ENCODE peak calls at places on chromosomes 1 and 21, in six cellular contexts. N is astrocyte of the spinal cord; C is tibial nerve; Y is Caco-2; T is CD8-positive, alpha-beta memory T cell; L is brain microvascular endothelial cell. W is an unnamed sample.

GRCh38 chr1:174692313-174692712 is 244.5 kb downstream of the GPR52 start:
- DNase-seq in N (peak; percentile 10), C (no peak), Y (no peak), T (no peak), L (peak; percentile 57), W (no peak)

GRCh38 chr1:18401921-18402320 is 78.8 kb upstream of the KLHDC7A start:
- DNase-seq in N (no peak), C (no peak), Y (no peak), T (no peak), L (no peak), W (no peak)

GRCh38 chr1:232291258-232291657 is 338.7 kb downstream of the SIPA1L2 start:
- DNase-seq in N (no peak), C (no peak), Y (no peak), T (no peak), L (no peak), W (no peak)

GRCh38 chr1:192022839-192023238 is 135.4 kb upstream of the RGS18 start:
- DNase-seq in N (no peak), C (no peak), Y (no peak), T (no peak), L (no peak), W (no peak)

GRCh38 chr1:18239671-18240070 is 132.1 kb downstream of the IGSF21 start:
- DNase-seq in N (no peak), C (no peak), Y (no peak), T (no peak), L (no peak), W (no peak)

GRCh38 chr1:21553116-21553926 is 44.1 kb downstream of the ALPL start:
- DNase-seq in N (peak; percentile 71), C (no peak), Y (no peak), T (no peak), L (peak; percentile 53), W (no peak)

GRCh38 chr1:45012639-45013278 is 705 bp downstream of the UROD start:
- DNase-seq in N (peak; percentile 59), C (peak; percentile 80), Y (peak; percentile 20), T (peak; percentile 18), L (peak; percentile 34), W (peak; percentile 90)

GRCh38 chr1:10338047-10338446 is 60.8 kb upstream of the PGD start:
- DNase-seq in N (peak; percentile 40), C (peak; percentile 49), Y (peak; percentile 55), T (peak; percentile 4), L (peak; percentile 22), W (no peak)

GRCh38 chr21:37224861-37225260 is 42.3 kb downstream of the VPS26C start:
- DNase-seq in N (no peak), C (no peak), Y (no peak), T (no peak), L (no peak), W (no peak)

GRCh38 chr1:17588048-17588781 is 48.7 kb downstream of the ARHGEF10L start:
- DNase-seq in N (peak; percentile 72), C (no peak), Y (peak; percentile 92), T (no peak), L (no peak), W (peak; percentile 91)

GRCh38 chr1:16006552-16007485 is 2.8 kb downstream of the SRARP start:
- DNase-seq in N (peak; percentile 10), C (no peak), Y (no peak), T (no peak), L (no peak), W (peak; percentile 62)

GRCh38 chr1:3545363-3546047 is 65.8 kb downstream of the MEGF6 start:
- DNase-seq in N (no peak), C (no peak), Y (no peak), T (no peak), L (no peak), W (peak; percentile 90)

GRCh38 chr1:35451125-35451528 is 106.1 kb downstream of the KIAA0319L start:
- DNase-seq in N (peak; percentile 76), C (peak; percentile 96), Y (peak; percentile 69), T (peak; percentile 65), L (peak; percentile 86), W (peak; percentile 86)

GRCh38 chr1:69523032-69523431 is 44.7 kb upstream of the LRRC7 start:
- DNase-seq in N (peak; percentile 89), C (no peak), Y (no peak), T (no peak), L (peak; percentile 87), W (no peak)

GRCh38 chr1:78101514-78101913 is 55.7 kb downstream of the GIPC2 start:
- DNase-seq in N (peak; percentile 97), C (peak; percentile 10), Y (no peak), T (no peak), L (peak; percentile 94), W (no peak)

GRCh38 chr1:89826594-89826993 is 5.8 kb downstream of the LRRC8D start:
- DNase-seq in N (no peak), C (no peak), Y (no peak), T (no peak), L (no peak), W (no peak)

GRCh38 chr1:32743380-32744062 is 41.0 kb upstream of the SYNC start:
- DNase-seq in N (no peak), C (no peak), Y (no peak), T (no peak), L (no peak), W (peak; percentile 78)

GRCh38 chr1:215710340-215710971 is 143.4 kb downstream of the KCTD3 start:
- DNase-seq in N (peak; percentile 41), C (no peak), Y (peak; percentile 46), T (no peak), L (peak; percentile 29), W (no peak)

GRCh38 chr1:10873189-10873588 is 76.7 kb upstream of the CASZ1 start:
- DNase-seq in N (no peak), C (no peak), Y (no peak), T (no peak), L (no peak), W (no peak)

GRCh38 chr1:211621471-211622198 is 42.7 kb upstream of the SLC30A1 start:
- DNase-seq in N (no peak), C (no peak), Y (no peak), T (no peak), L (no peak), W (no peak)

GRCh38 chr1:161069201-161069685 is 448 bp downstream of the ARHGAP30 start:
- DNase-seq in N (no peak), C (no peak), Y (no peak), T (no peak), L (no peak), W (no peak)

GRCh38 chr1:54745864-54746263 is 18.5 kb downstream of the PARS2 start:
- DNase-seq in N (no peak), C (no peak), Y (no peak), T (no peak), L (no peak), W (no peak)

GRCh38 chr1:173052681-173053196 is 2.0 kb upstream of the TNFSF18 start:
- DNase-seq in N (no peak), C (no peak), Y (no peak), T (no peak), L (no peak), W (no peak)

GRCh38 chr21:35226960-35227741 is 178.0 kb upstream of the RUNX1 start:
- DNase-seq in N (no peak), C (no peak), Y (no peak), T (peak; percentile 76), L (no peak), W (no peak)

GRCh38 chr1:39368045-39368444 is 123.4 kb upstream of the BMP8A start:
- DNase-seq in N (no peak), C (no peak), Y (no peak), T (no peak), L (no peak), W (no peak)

GRCh38 chr1:170664828-170665617 is 1.1 kb downstream of the PRRX1 start:
- DNase-seq in N (peak; percentile 65), C (no peak), Y (no peak), T (no peak), L (peak; percentile 52), W (peak; percentile 74)
- H3K4me3 ChIP-seq in N (peak overlapping the region; percentile 89), C (peak overlapping the region; percentile 39), Y (no peak overlapping the region), T (no peak overlapping the region), L (peak overlapping the region; percentile 92), W (peak overlapping the region; percentile 48)

GRCh38 chr1:230976825-230977747 is 1.6 kb downstream of the TTC13 start:
- DNase-seq in N (no peak), C (no peak), Y (no peak), T (peak; percentile 74), L (no peak), W (no peak)
- H3K4me3 ChIP-seq in N (no peak overlapping the region), C (peak overlapping the region; percentile 86), Y (peak overlapping the region; percentile 96), T (peak overlapping the region; percentile 67), L (no peak overlapping the region), W (peak overlapping the region; percentile 98)

DNA sequence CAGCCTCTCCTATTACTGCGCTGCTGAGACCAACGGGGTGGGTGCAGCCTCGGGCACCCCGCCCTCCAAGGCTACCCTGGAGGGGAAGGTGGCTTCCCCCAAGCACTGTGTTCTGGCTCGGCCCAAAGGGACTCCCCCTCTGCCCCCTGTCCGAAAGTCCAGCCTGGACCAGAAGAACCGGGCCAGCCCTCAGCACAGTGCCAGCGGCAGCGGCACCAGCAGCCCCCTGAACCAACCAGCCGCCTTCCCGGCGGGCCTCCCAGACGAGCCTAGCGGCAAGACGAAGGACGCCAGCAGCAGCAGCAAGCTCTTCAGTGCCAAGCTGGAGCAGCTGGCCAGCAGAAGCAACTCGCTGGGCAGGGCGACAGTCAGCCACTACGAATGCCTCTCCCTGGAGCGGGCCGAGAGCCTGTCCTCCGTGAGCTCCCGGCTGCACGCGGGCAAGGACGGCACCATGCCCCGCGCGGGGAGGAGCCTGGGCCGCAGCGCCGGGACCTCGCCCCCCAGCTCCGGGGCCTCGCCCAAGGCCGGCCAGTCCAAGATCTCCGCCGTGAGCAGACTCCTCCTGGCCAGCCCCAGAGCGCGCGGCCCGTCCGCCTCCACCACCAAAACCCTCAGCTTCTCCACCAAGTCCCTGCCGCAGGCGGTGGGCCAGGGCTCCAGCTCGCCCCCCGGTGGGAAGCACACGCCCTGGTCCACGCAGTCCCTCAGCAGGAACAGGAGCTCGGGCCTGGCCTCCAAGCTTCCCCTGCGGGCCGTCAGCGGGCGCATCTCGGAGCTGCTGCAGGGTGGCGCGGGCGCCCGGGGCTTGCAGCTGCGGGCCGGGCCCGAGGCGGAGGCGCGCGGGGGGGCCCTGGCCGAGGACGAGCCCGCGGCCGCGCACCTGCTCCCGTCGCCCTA is 533.1 kb downstream of the KIF26B start:
- DNase-seq in N (peak; percentile 29), C (no peak), Y (peak; percentile 18), T (no peak), L (no peak), W (peak; percentile 69)
- H3K4me3 ChIP-seq in N (peak overlapping the region; percentile 7), C (no peak overlapping the region), Y (no peak overlapping the region), T (no peak overlapping the region), L (peak overlapping the region; percentile 26), W (no peak overlapping the region)

GRCh38 chr1:153336650-153337049 is 12.0 kb downstream of the PGLYRP4 start:
- DNase-seq in N (no peak), C (no peak), Y (no peak), T (no peak), L (no peak), W (no peak)
- H3K4me3 ChIP-seq in N (no peak overlapping the region), C (no peak overlapping the region), Y (no peak overlapping the region), T (no peak overlapping the region), L (no peak overlapping the region), W (no peak overlapping the region)

GRCh38 chr1:58249729-58250586 is 296.6 kb downstream of the OMA1 start:
- DNase-seq in N (peak; percentile 32), C (no peak), Y (peak; percentile 5), T (no peak), L (peak; percentile 38), W (peak; percentile 64)
- H3K4me3 ChIP-seq in N (peak overlapping the region; percentile 18), C (peak overlapping the region; percentile 16), Y (no peak overlapping the region), T (no peak overlapping the region), L (peak overlapping the region; percentile 41), W (no peak overlapping the region)

GRCh38 chr1:67750690-67751052 is 65.7 kb downstream of the GADD45A start:
- DNase-seq in N (peak; percentile 29), C (no peak), Y (no peak), T (no peak), L (no peak), W (no peak)
- H3K4me3 ChIP-seq in N (no peak overlapping the region), C (no peak overlapping the region), Y (no peak overlapping the region), T (no peak overlapping the region), L (no peak overlapping the region), W (no peak overlapping the region)

GRCh38 chr1:63129184-63129583 is 193.2 kb upstream of the FOXD3 start:
- DNase-seq in N (no peak), C (no peak), Y (no peak), T (no peak), L (no peak), W (no peak)
- H3K4me3 ChIP-seq in N (no peak overlapping the region), C (no peak overlapping the region), Y (no peak overlapping the region), T (no peak overlapping the region), L (no peak overlapping the region), W (no peak overlapping the region)

W was measured in kidney.